ENCODE peak calls at places on chromosomes 5 and 9, in six cellular contexts. U is ascending aorta, I is PC-9, D is HFFc6, E is bronchial epithelial cell, M is endothelial cell. B is an unnamed sample.

GRCh38 chr5:40774626-40775025 is 18.9 kb upstream of the TTC33 start:
- DNase-seq in U (no peak), I (no peak), D (no peak), E (no peak), M (no peak), B (no peak)

GRCh38 chr5:132510076-132510475 is 19.5 kb upstream of the IRF1 start:
- DNase-seq in U (no peak), I (peak), D (peak), E (peak), M (no peak), B (no peak)

GRCh38 chr9:137157618-137158502 is 12.0 kb downstream of the LRRC26 start:
- DNase-seq in U (no peak), I (no peak), D (no peak), E (no peak), M (no peak), B (no peak)

GRCh38 chr5:143433680-143434079 is 30.2 kb upstream of the NR3C1 start:
- DNase-seq in U (no peak), I (no peak), D (no peak), E (no peak), M (no peak), B (peak)

GRCh38 chr5:77120706-77121105 is 33.6 kb upstream of the ZBED3 start:
- DNase-seq in U (no peak), I (no peak), D (no peak), E (no peak), M (no peak), B (no peak)

GRCh38 chr5:36496471-36496870 is 109.9 kb upstream of the SLC1A3 start:
- DNase-seq in U (no peak), I (no peak), D (no peak), E (no peak), M (no peak), B (no peak)

GRCh38 chr5:61991426-61991825 is 314.6 kb upstream of the KIF2A start:
- DNase-seq in U (no peak), I (no peak), D (no peak), E (no peak), M (no peak), B (no peak)

GRCh38 chr9:135240871-135241311 is 153.4 kb downstream of the OLFM1 start:
- DNase-seq in U (no peak), I (no peak), D (no peak), E (no peak), M (no peak), B (no peak)

GRCh38 chr9:95197692-95198271 is 119.7 kb downstream of the FANCC start:
- DNase-seq in U (no peak), I (no peak), D (peak), E (peak), M (no peak), B (no peak)

GRCh38 chr9:21381752-21382339 is 3.4 kb downstream of the IFNA2 start:
- DNase-seq in U (no peak), I (no peak), D (no peak), E (peak), M (no peak), B (peak)

GRCh38 chr9:35102769-35103659 is at the start of gene STOML2:
- DNase-seq in U (peak), I (peak), D (peak), E (peak), M (peak), B (peak)

GRCh38 chr5:127386557-127386956 is 96.0 kb downstream of the MEGF10 start:
- DNase-seq in U (no peak), I (no peak), D (peak), E (peak), M (no peak), B (no peak)

GRCh38 chr9:136278894-136279293 is 25.0 kb downstream of the CCDC187 start:
- DNase-seq in U (no peak), I (no peak), D (no peak), E (no peak), M (no peak), B (no peak)

GRCh38 chr9:99351647-99352046 is 129.6 kb downstream of the SEC61B start:
- DNase-seq in U (no peak), I (no peak), D (no peak), E (no peak), M (no peak), B (no peak)

GRCh38 chr9:117828466-117828865 is 124.3 kb downstream of the TLR4 start:
- DNase-seq in U (no peak), I (no peak), D (no peak), E (no peak), M (no peak), B (no peak)

GRCh38 chr5:143562935-143563334 is 159.4 kb upstream of the NR3C1 start:
- DNase-seq in U (peak), I (no peak), D (no peak), E (peak), M (no peak), B (no peak)

GRCh38 chr9:122201641-122202040 is 27.1 kb downstream of the LHX6 start:
- DNase-seq in U (no peak), I (no peak), D (peak), E (no peak), M (no peak), B (no peak)

GRCh38 chr5:1781726-1782384 is 17.8 kb downstream of the MRPL36 start:
- DNase-seq in U (no peak), I (no peak), D (no peak), E (no peak), M (no peak), B (no peak)

GRCh38 chr5:9268226-9268625 is 277.6 kb downstream of the SEMA5A start:
- DNase-seq in U (no peak), I (no peak), D (no peak), E (no peak), M (no peak), B (no peak)

GRCh38 chr5:88827997-88828396 is 55.0 kb downstream of the MEF2C start:
- DNase-seq in U (no peak), I (no peak), D (no peak), E (no peak), M (no peak), B (no peak)

GRCh38 chr9:132697230-132697629 is 27.0 kb downstream of the GTF3C4 start:
- DNase-seq in U (no peak), I (no peak), D (no peak), E (no peak), M (no peak), B (no peak)

DNA sequence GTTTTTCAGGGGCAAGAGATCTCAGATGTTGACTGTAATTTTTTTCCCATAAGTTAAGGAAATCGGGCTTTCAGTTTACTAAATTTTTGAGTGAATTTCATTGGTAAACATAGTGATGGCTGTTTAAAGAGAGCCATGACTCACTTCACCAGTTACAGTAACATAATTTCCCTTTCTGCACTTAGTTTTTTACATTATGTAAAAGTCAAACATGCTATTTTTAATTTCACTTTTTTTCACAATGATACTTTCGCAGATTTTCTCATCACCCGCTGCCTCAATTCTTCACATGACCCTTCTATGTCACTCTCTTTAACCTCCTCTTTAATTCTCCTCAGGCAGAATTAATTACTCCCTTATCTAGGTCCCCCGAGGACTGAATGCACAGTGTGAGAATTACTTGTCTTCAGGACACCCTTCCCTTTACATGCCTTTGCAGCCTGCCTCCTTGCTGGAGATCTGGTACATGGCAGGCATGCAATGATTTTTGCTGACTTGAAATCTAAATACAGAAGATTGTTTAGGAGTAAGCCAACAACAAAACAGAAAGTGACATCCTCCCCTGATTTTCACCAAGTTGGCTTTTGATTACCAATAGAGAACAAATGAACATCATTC is 217.5 kb upstream of the S1PR3 start:
- DNase-seq in U (no peak), I (no peak), D (peak), E (no peak), M (no peak), B (no peak)
- TF ChIP-seq CTCF in U (no peak), I (no peak), D (peak), E (no peak), M (no peak), B (no peak)

DNA sequence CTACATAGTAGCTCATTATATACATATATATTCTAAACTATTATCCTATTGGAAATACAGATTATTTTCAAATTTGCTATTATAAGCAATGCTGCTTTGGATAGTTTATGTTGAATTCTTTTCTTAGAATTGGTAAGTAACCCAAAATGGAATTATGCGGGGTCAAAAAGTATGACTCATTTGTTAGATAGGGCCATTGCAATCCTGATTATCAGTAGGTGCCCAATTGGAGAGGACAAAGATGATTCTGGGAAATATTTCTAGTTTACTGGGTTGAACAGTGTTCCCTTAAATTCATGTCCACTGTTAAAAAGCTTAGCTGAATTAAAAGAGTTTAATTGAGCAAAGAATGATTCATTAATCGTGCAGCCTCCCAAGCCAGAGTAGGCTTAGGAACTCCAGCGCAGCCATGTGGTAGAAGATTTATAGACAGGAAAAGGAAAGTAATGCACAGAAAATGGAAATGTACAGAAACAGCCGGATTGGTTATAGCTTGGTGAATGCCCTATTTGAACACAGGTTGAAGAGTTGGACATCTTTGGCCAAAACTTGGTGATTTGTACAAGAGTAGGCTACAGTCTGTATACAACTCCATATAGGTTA is 81.8 kb downstream of the GDNF start:
- DNase-seq in U (no peak), I (no peak), D (no peak), E (no peak), M (no peak), B (no peak)
- TF ChIP-seq CTCF in U (no peak), I (no peak), D (peak), E (peak), M (no peak), B (no peak)

GRCh38 chr5:16345454-16345853 is 120.1 kb downstream of the ZNF622 start:
- DNase-seq in U (no peak), I (no peak), D (no peak), E (peak), M (no peak), B (no peak)
- TF ChIP-seq CTCF in U (no peak), I (no peak), D (peak), E (peak), M (no peak), B (no peak)

GRCh38 chr5:128472919-128473318 is 65.1 kb downstream of the FBN2 start:
- DNase-seq in U (no peak), I (no peak), D (no peak), E (no peak), M (no peak), B (no peak)

GRCh38 chr5:128475693-128476092 is 62.4 kb downstream of the FBN2 start:
- DNase-seq in U (no peak), I (no peak), D (no peak), E (no peak), M (no peak), B (no peak)

GRCh38 chr5:128480158-128480557 is 57.9 kb downstream of the FBN2 start:
- DNase-seq in U (no peak), I (no peak), D (no peak), E (no peak), M (no peak), B (no peak)

GRCh38 chr5:128477946-128478345 is 60.1 kb downstream of the FBN2 start:
- DNase-seq in U (no peak), I (no peak), D (no peak), E (no peak), M (no peak), B (no peak)

DNA sequence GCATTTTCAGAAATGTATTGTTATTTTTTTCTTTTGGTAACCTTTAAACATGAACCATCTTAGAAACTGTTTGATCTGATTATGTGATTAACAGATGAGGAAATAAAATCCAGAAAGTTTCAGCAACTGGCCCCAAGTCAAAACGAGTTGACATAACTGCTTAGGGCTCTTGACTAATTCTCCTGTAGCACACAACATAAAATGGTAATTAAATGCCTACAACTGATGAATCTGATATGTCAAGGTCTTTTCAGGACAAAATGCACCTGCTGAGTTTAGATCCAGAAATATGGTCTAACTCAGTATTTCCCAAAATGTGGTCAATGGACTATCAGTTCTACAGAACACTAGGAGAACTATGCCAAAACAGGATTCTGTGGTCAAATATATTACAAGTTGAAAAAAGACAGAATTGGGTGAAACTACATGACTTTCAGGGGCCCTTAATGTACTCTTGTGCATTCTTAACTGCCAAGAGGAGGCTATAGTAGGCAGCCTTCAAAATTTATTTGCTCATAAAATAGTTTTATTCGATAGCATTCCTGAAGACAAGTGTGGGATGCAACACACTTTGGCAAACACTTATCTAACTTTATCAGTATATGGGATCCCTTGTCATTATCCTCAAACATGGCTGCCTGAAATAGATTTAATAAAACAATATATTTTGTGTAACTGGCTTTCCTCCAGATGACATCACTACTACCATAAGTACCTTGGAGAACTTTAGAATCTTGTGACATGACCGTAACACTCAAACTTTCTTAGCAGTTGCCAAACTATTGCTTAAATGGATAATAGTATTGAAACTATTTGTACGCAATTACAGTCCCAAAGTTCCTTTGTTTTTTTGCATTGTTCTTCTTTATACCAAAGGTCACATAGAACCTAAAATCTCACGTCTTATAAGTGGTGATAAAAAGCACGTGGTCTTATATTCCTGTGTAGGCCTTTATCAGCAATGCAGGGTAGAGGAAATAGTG is 59.4 kb downstream of the FBN2 start:
- DNase-seq in U (no peak), I (no peak), D (no peak), E (no peak), M (no peak), B (no peak)
- TF ChIP-seq CTCF in U (no peak), I (no peak), D (no peak), E (no peak), M (no peak), B (no peak)

B was measured in activated CD8-positive, alpha-beta T cell treated with anti-CD3 and anti-CD28 coated beads for 36 hours.